ENCODE peak calls at places on chromosomes 5 and 9, in ten cellular contexts. One of them, this sample, is unnamed.

GRCh38 chr5:24141046-24141445 is 503.7 kb downstream of the CDH10 start:
- DNase-seq in heart right ventricle: no peak
- DNase-seq in adrenal gland: no peak
- DNase-seq in iPS-NIHi11: no peak
- DNase-seq in hepatic stellate cell: no peak
- DNase-seq in HEK293T: no peak
- DNase-seq in AG08395: no peak
- DNase-seq in renal cortical epithelial cell: no peak
- DNase-seq in A549: no peak
- DNase-seq in neural crest cell: no peak
- DNase-seq in this sample: no peak

GRCh38 chr9:12955510-12956163 is 180.8 kb downstream of the LURAP1L start:
- DNase-seq in A549: no peak
- DNase-seq in renal cortical epithelial cell: no peak
- DNase-seq in iPS-NIHi11: no peak
- DNase-seq in heart right ventricle: no peak
- DNase-seq in AG08395: no peak
- DNase-seq in adrenal gland: no peak
- DNase-seq in HEK293T: no peak
- DNase-seq in neural crest cell: no peak
- DNase-seq in hepatic stellate cell: no peak
- DNase-seq in this sample: no peak

GRCh38 chr5:43680286-43680685 is 77.3 kb downstream of the NNT start:
- DNase-seq in neural crest cell: no peak
- DNase-seq in renal cortical epithelial cell: no peak
- DNase-seq in AG08395: no peak
- DNase-seq in hepatic stellate cell: no peak
- DNase-seq in adrenal gland: no peak
- DNase-seq in iPS-NIHi11: no peak
- DNase-seq in heart right ventricle: no peak
- DNase-seq in HEK293T: no peak
- DNase-seq in A549: no peak
- DNase-seq in this sample: no peak

GRCh38 chr9:88988796-88989641 is 2.2 kb upstream of the S1PR3 start:
- DNase-seq in renal cortical epithelial cell: peak; percentile 92
- DNase-seq in adrenal gland: no peak
- DNase-seq in A549: no peak
- DNase-seq in hepatic stellate cell: peak; percentile 40
- DNase-seq in neural crest cell: no peak
- DNase-seq in AG08395: peak; percentile 60
- DNase-seq in HEK293T: no peak
- DNase-seq in iPS-NIHi11: no peak
- DNase-seq in heart right ventricle: no peak
- DNase-seq in this sample: no peak

GRCh38 chr5:111066261-111066938 is 5.1 kb upstream of the TSLP start:
- DNase-seq in adrenal gland: no peak
- DNase-seq in renal cortical epithelial cell: no peak
- DNase-seq in neural crest cell: no peak
- DNase-seq in iPS-NIHi11: no peak
- DNase-seq in hepatic stellate cell: no peak
- DNase-seq in heart right ventricle: no peak
- DNase-seq in HEK293T: no peak
- DNase-seq in AG08395: no peak
- DNase-seq in A549: no peak
- DNase-seq in this sample: no peak

GRCh38 chr9:105973811-105974407 is 279.6 kb downstream of the TMEM38B start:
- DNase-seq in A549: no peak
- DNase-seq in renal cortical epithelial cell: no peak
- DNase-seq in iPS-NIHi11: no peak
- DNase-seq in HEK293T: no peak
- DNase-seq in hepatic stellate cell: no peak
- DNase-seq in AG08395: peak; percentile 7
- DNase-seq in heart right ventricle: no peak
- DNase-seq in neural crest cell: no peak
- DNase-seq in adrenal gland: no peak
- DNase-seq in this sample: no peak

GRCh38 chr5:64929833-64930232 is 161.1 kb downstream of the CWC27 start:
- DNase-seq in hepatic stellate cell: no peak
- DNase-seq in A549: no peak
- DNase-seq in renal cortical epithelial cell: no peak
- DNase-seq in heart right ventricle: no peak
- DNase-seq in neural crest cell: no peak
- DNase-seq in AG08395: no peak
- DNase-seq in iPS-NIHi11: no peak
- DNase-seq in HEK293T: no peak
- DNase-seq in adrenal gland: no peak
- DNase-seq in this sample: no peak

GRCh38 chr9:79054500-79054899 is 517.3 kb upstream of the TLE4 start:
- DNase-seq in neural crest cell: no peak
- DNase-seq in HEK293T: no peak
- DNase-seq in iPS-NIHi11: no peak
- DNase-seq in heart right ventricle: no peak
- DNase-seq in AG08395: no peak
- DNase-seq in adrenal gland: no peak
- DNase-seq in renal cortical epithelial cell: peak; percentile 4
- DNase-seq in A549: no peak
- DNase-seq in hepatic stellate cell: peak; percentile 7
- DNase-seq in this sample: no peak

GRCh38 chr5:18497089-18497488 is 862.8 kb downstream of the TAF11L14 start:
- DNase-seq in HEK293T: no peak
- DNase-seq in A549: no peak
- DNase-seq in heart right ventricle: no peak
- DNase-seq in iPS-NIHi11: no peak
- DNase-seq in neural crest cell: no peak
- DNase-seq in AG08395: no peak
- DNase-seq in adrenal gland: no peak
- DNase-seq in hepatic stellate cell: no peak
- DNase-seq in renal cortical epithelial cell: no peak
- DNase-seq in this sample: no peak

GRCh38 chr9:109997682-109998081 is 210.3 kb downstream of the C9orf152 start:
- DNase-seq in hepatic stellate cell: no peak
- DNase-seq in heart right ventricle: no peak
- DNase-seq in HEK293T: no peak
- DNase-seq in iPS-NIHi11: no peak
- DNase-seq in A549: no peak
- DNase-seq in renal cortical epithelial cell: no peak
- DNase-seq in neural crest cell: no peak
- DNase-seq in AG08395: no peak
- DNase-seq in adrenal gland: no peak
- DNase-seq in this sample: no peak

GRCh38 chr9:124695280-124695890 is 75.7 kb downstream of the NR6A1 start:
- DNase-seq in adrenal gland: no peak
- DNase-seq in A549: peak; percentile 4
- DNase-seq in heart right ventricle: no peak
- DNase-seq in HEK293T: no peak
- DNase-seq in neural crest cell: no peak
- DNase-seq in iPS-NIHi11: no peak
- DNase-seq in AG08395: peak; percentile 6
- DNase-seq in renal cortical epithelial cell: no peak
- DNase-seq in hepatic stellate cell: peak; percentile 9
- DNase-seq in this sample: no peak

GRCh38 chr9:97900738-97901565 is 21.3 kb downstream of the TRMO start:
- DNase-seq in neural crest cell: peak; percentile 12
- DNase-seq in AG08395: peak; percentile 71
- DNase-seq in iPS-NIHi11: peak; percentile 72
- DNase-seq in renal cortical epithelial cell: peak; percentile 59
- DNase-seq in A549: peak; percentile 59
- DNase-seq in adrenal gland: peak; percentile 27
- DNase-seq in HEK293T: peak; percentile 64
- DNase-seq in hepatic stellate cell: peak; percentile 54
- DNase-seq in heart right ventricle: no peak
- DNase-seq in this sample: no peak

GRCh38 chr9:38183994-38184568 is 115.1 kb upstream of the SHB start:
- DNase-seq in A549: no peak
- DNase-seq in iPS-NIHi11: no peak
- DNase-seq in renal cortical epithelial cell: peak; percentile 47
- DNase-seq in HEK293T: no peak
- DNase-seq in adrenal gland: no peak
- DNase-seq in AG08395: no peak
- DNase-seq in neural crest cell: no peak
- DNase-seq in hepatic stellate cell: no peak
- DNase-seq in heart right ventricle: no peak
- DNase-seq in this sample: no peak

GRCh38 chr9:89748020-89748670 is 143.3 kb downstream of the GADD45G start:
- DNase-seq in adrenal gland: no peak
- DNase-seq in neural crest cell: no peak
- DNase-seq in AG08395: no peak
- DNase-seq in heart right ventricle: no peak
- DNase-seq in hepatic stellate cell: no peak
- DNase-seq in iPS-NIHi11: no peak
- DNase-seq in renal cortical epithelial cell: no peak
- DNase-seq in A549: no peak
- DNase-seq in HEK293T: no peak
- DNase-seq in this sample: no peak

GRCh38 chr5:132054697-132055440 is 5.6 kb upstream of the IL3 start:
- DNase-seq in heart right ventricle: no peak
- DNase-seq in hepatic stellate cell: no peak
- DNase-seq in neural crest cell: no peak
- DNase-seq in renal cortical epithelial cell: no peak
- DNase-seq in AG08395: no peak
- DNase-seq in adrenal gland: no peak
- DNase-seq in A549: no peak
- DNase-seq in HEK293T: no peak
- DNase-seq in iPS-NIHi11: peak; percentile 8
- DNase-seq in this sample: no peak

GRCh38 chr9:107635137-107635802 is 145.7 kb upstream of the KLF4 start:
- DNase-seq in neural crest cell: no peak
- DNase-seq in hepatic stellate cell: peak; percentile 27
- DNase-seq in heart right ventricle: no peak
- DNase-seq in adrenal gland: no peak
- DNase-seq in HEK293T: no peak
- DNase-seq in renal cortical epithelial cell: no peak
- DNase-seq in AG08395: no peak
- DNase-seq in iPS-NIHi11: no peak
- DNase-seq in A549: no peak
- DNase-seq in this sample: no peak

GRCh38 chr5:159878988-159879471 is 37.3 kb upstream of the ADRA1B start:
- DNase-seq in heart right ventricle: peak; percentile 65
- DNase-seq in hepatic stellate cell: peak; percentile 82
- DNase-seq in A549: peak; percentile 87
- DNase-seq in iPS-NIHi11: peak; percentile 79
- DNase-seq in HEK293T: peak; percentile 60
- DNase-seq in renal cortical epithelial cell: peak; percentile 62
- DNase-seq in AG08395: peak; percentile 91
- DNase-seq in neural crest cell: peak; percentile 26
- DNase-seq in adrenal gland: peak; percentile 42
- DNase-seq in this sample: no peak

GRCh38 chr5:555058-555623 is 30.9 kb upstream of the SLC9A3 start:
- DNase-seq in hepatic stellate cell: no peak
- DNase-seq in heart right ventricle: no peak
- DNase-seq in HEK293T: no peak
- DNase-seq in iPS-NIHi11: no peak
- DNase-seq in adrenal gland: no peak
- DNase-seq in neural crest cell: no peak
- DNase-seq in renal cortical epithelial cell: no peak
- DNase-seq in AG08395: no peak
- DNase-seq in A549: peak; percentile 39
- DNase-seq in this sample: no peak

GRCh38 chr5:155010881-155011280 is 2.7 kb upstream of the KIF4B start:
- DNase-seq in hepatic stellate cell: no peak
- DNase-seq in AG08395: no peak
- DNase-seq in adrenal gland: no peak
- DNase-seq in heart right ventricle: no peak
- DNase-seq in renal cortical epithelial cell: no peak
- DNase-seq in neural crest cell: no peak
- DNase-seq in iPS-NIHi11: no peak
- DNase-seq in A549: no peak
- DNase-seq in HEK293T: no peak
- DNase-seq in this sample: no peak

GRCh38 chr9:115649991-115650472 is 503.6 kb upstream of the PAPPA start:
- DNase-seq in iPS-NIHi11: no peak
- DNase-seq in AG08395: no peak
- DNase-seq in A549: no peak
- DNase-seq in neural crest cell: no peak
- DNase-seq in HEK293T: no peak
- DNase-seq in hepatic stellate cell: peak; percentile 34
- DNase-seq in heart right ventricle: peak; percentile 45
- DNase-seq in renal cortical epithelial cell: peak; percentile 78
- DNase-seq in adrenal gland: peak; percentile 38
- DNase-seq in this sample: no peak

GRCh38 chr9:19488721-19489120 is 79.9 kb downstream of the ACER2 start:
- DNase-seq in A549: no peak
- DNase-seq in heart right ventricle: no peak
- DNase-seq in HEK293T: no peak
- DNase-seq in hepatic stellate cell: no peak
- DNase-seq in renal cortical epithelial cell: no peak
- DNase-seq in adrenal gland: no peak
- DNase-seq in AG08395: no peak
- DNase-seq in neural crest cell: no peak
- DNase-seq in iPS-NIHi11: no peak
- DNase-seq in this sample: no peak

GRCh38 chr9:89137548-89138462 is 40.8 kb downstream of the SHC3 start:
- DNase-seq in AG08395: peak; percentile 89
- DNase-seq in iPS-NIHi11: no peak
- DNase-seq in A549: peak; percentile 48
- DNase-seq in adrenal gland: peak; percentile 92
- DNase-seq in neural crest cell: no peak
- DNase-seq in hepatic stellate cell: peak; percentile 33
- DNase-seq in renal cortical epithelial cell: peak; percentile 94
- DNase-seq in HEK293T: no peak
- DNase-seq in heart right ventricle: peak; percentile 13
- DNase-seq in this sample: no peak

GRCh38 chr9:76369583-76369982 is 24.6 kb downstream of the RFK start:
- DNase-seq in hepatic stellate cell: no peak
- DNase-seq in A549: no peak
- DNase-seq in iPS-NIHi11: peak; percentile 19
- DNase-seq in HEK293T: peak; percentile 21
- DNase-seq in heart right ventricle: no peak
- DNase-seq in AG08395: no peak
- DNase-seq in neural crest cell: no peak
- DNase-seq in adrenal gland: peak; percentile 16
- DNase-seq in renal cortical epithelial cell: peak; percentile 95
- DNase-seq in this sample: no peak

GRCh38 chr9:135379540-135380267 is 99.9 kb upstream of the PPP1R26 start:
- DNase-seq in iPS-NIHi11: no peak
- DNase-seq in hepatic stellate cell: no peak
- DNase-seq in A549: no peak
- DNase-seq in neural crest cell: no peak
- DNase-seq in HEK293T: no peak
- DNase-seq in adrenal gland: no peak
- DNase-seq in heart right ventricle: no peak
- DNase-seq in AG08395: no peak
- DNase-seq in renal cortical epithelial cell: no peak
- DNase-seq in this sample: no peak

GRCh38 chr5:538271-538771 is 14.1 kb upstream of the SLC9A3 start:
- DNase-seq in HEK293T: no peak
- DNase-seq in A549: no peak
- DNase-seq in neural crest cell: no peak
- DNase-seq in iPS-NIHi11: no peak
- DNase-seq in hepatic stellate cell: no peak
- DNase-seq in AG08395: no peak
- DNase-seq in adrenal gland: no peak
- DNase-seq in heart right ventricle: peak; percentile 6
- DNase-seq in renal cortical epithelial cell: no peak
- DNase-seq in this sample: no peak

GRCh38 chr9:111271481-111272080 is 58.4 kb downstream of the OR2K2 start:
- DNase-seq in iPS-NIHi11: no peak
- DNase-seq in HEK293T: no peak
- DNase-seq in AG08395: no peak
- DNase-seq in renal cortical epithelial cell: no peak
- DNase-seq in neural crest cell: no peak
- DNase-seq in adrenal gland: no peak
- DNase-seq in hepatic stellate cell: no peak
- DNase-seq in heart right ventricle: no peak
- DNase-seq in A549: no peak
- DNase-seq in this sample: no peak

GRCh38 chr9:108108802-108109448 is 619.4 kb upstream of the KLF4 start:
- DNase-seq in hepatic stellate cell: no peak
- DNase-seq in adrenal gland: no peak
- DNase-seq in A549: no peak
- DNase-seq in heart right ventricle: no peak
- DNase-seq in neural crest cell: no peak
- DNase-seq in iPS-NIHi11: no peak
- DNase-seq in renal cortical epithelial cell: no peak
- DNase-seq in AG08395: peak; percentile 43
- DNase-seq in HEK293T: no peak
- DNase-seq in this sample: no peak

GRCh38 chr5:131256507-131256823 is 7.4 kb upstream of the CDC42SE2 start:
- DNase-seq in heart right ventricle: no peak
- DNase-seq in hepatic stellate cell: no peak
- DNase-seq in neural crest cell: no peak
- DNase-seq in A549: no peak
- DNase-seq in renal cortical epithelial cell: no peak
- DNase-seq in adrenal gland: no peak
- DNase-seq in AG08395: no peak
- DNase-seq in HEK293T: no peak
- DNase-seq in iPS-NIHi11: no peak
- DNase-seq in this sample: no peak

This sample was measured in T-helper 9 cell.